ENCODE peak calls at places on chromosomes 4 and X, in seven cellular contexts. Q is activated effector memory CD4-positive, alpha-beta T cell treated with anti-CD3 and anti-CD28 coated beads, Interleukin-2, amount 50 U/mL, for 16 hours; A is G401; O is activated naive CD4-positive, alpha-beta T cell treated with anti-CD3 and anti-CD28 coated beads, Interleukin-2, amount 10 ng/mL, durations not matched to agents 7 days and 5 days; U is CD14-positive monocyte; N is mucosa of descending colon; Z is GOT3. X is an unnamed sample.

GRCh38 chrX:17860179-17860780 is 818 bp downstream of the RAI2 start:
- DNase-seq in Z (no peak), Q (no peak), O (peak; percentile 21), U (no peak), N (no peak), A (no peak), X (no peak)

GRCh38 chr4:176601156-176601555 is 191.6 kb downstream of the VEGFC start:
- DNase-seq in Q (no peak), Z (no peak), A (no peak), N (no peak), O (no peak), U (no peak), X (no peak)

GRCh38 chr4:104901438-104901837 is 245.2 kb upstream of the TET2 start:
- DNase-seq in Z (no peak), U (no peak), Q (no peak), O (no peak), A (peak; percentile 34), N (no peak), X (peak; percentile 30)

GRCh38 chr4:80199947-80200346 is 2.6 kb downstream of the PRDM8 start:
- DNase-seq in N (no peak), O (no peak), Q (no peak), Z (no peak), A (no peak), U (no peak), X (no peak)

GRCh38 chr4:36054750-36055467 is 189.4 kb downstream of the ARAP2 start:
- DNase-seq in A (no peak), Z (no peak), U (no peak), Q (no peak), O (no peak), N (no peak), X (no peak)

GRCh38 chrX:102712967-102713677 is 874 bp downstream of the GPRASP2 start:
- DNase-seq in U (no peak), N (no peak), O (no peak), Q (no peak), A (peak; percentile 83), Z (no peak), X (peak; percentile 80)

GRCh38 chr4:60619531-60620305 is 580.4 kb upstream of the ADGRL3 start:
- DNase-seq in A (no peak), Q (no peak), U (no peak), Z (no peak), O (no peak), N (no peak), X (no peak)

GRCh38 chr4:73856518-73856917 is 3.4 kb downstream of the PF4V1 start:
- DNase-seq in U (no peak), Q (no peak), O (no peak), N (no peak), Z (no peak), A (no peak), X (no peak)

GRCh38 chrX:38000706-38001105 is 5.6 kb upstream of the SYTL5 start:
- DNase-seq in A (no peak), Z (no peak), U (no peak), Q (no peak), N (no peak), O (no peak), X (no peak)

GRCh38 chrX:98459669-98460068 is 1576.0 kb downstream of the RPA4 start:
- DNase-seq in N (no peak), U (no peak), O (no peak), Q (no peak), A (no peak), Z (no peak), X (no peak)

GRCh38 chr4:168522829-168523228 is 26.0 kb downstream of the PALLD start:
- DNase-seq in O (no peak), Z (no peak), U (no peak), N (no peak), A (no peak), Q (no peak), X (no peak)

GRCh38 chr4:169791527-169792156 is 33.9 kb upstream of the HPF1 start:
- DNase-seq in U (no peak), Q (peak; percentile 63), A (peak; percentile 40), Z (no peak), O (peak; percentile 26), N (no peak), X (peak; percentile 35)

GRCh38 chr4:184598753-184599491 is 50.3 kb downstream of the CASP3 start:
- DNase-seq in N (no peak), U (no peak), O (no peak), A (no peak), Q (no peak), Z (no peak), X (no peak)

GRCh38 chr4:85474818-85475630 is at the start of gene ARHGAP24:
- DNase-seq in U (peak; percentile 72), O (no peak), Q (no peak), N (peak; percentile 88), A (no peak), Z (peak; percentile 53), X (no peak)

GRCh38 chr4:146059865-146060264 is 115.7 kb upstream of the LSM6 start:
- DNase-seq in O (no peak), N (no peak), A (no peak), U (peak; percentile 56), Z (no peak), Q (no peak), X (no peak)

GRCh38 chr4:15455290-15455689 is 14.4 kb upstream of the CC2D2A start:
- DNase-seq in A (no peak), Z (peak; percentile 9), O (no peak), Q (no peak), U (no peak), N (no peak), X (no peak)

GRCh38 chr4:113743690-113744089 is 17.8 kb downstream of the CAMK2D start:
- DNase-seq in N (no peak), U (no peak), Q (no peak), Z (no peak), O (no peak), A (no peak), X (no peak)

GRCh38 chr4:102342404-102343074 is 2.7 kb downstream of the SLC39A8 start:
- DNase-seq in O (no peak), U (no peak), Q (no peak), A (no peak), Z (no peak), N (no peak), X (no peak)

GRCh38 chr4:130812117-130812765 is 1716.3 kb downstream of the C4orf33 start:
- DNase-seq in O (no peak), Q (no peak), U (no peak), Z (no peak), A (no peak), N (no peak), X (no peak)

GRCh38 chr4:54392459-54392858 is 163.4 kb downstream of the PDGFRA start:
- DNase-seq in U (no peak), O (no peak), Q (no peak), Z (no peak), A (no peak), N (no peak), X (no peak)

GRCh38 chrX:14997271-14997670 is 124.0 kb downstream of the MOSPD2 start:
- DNase-seq in Q (no peak), O (no peak), N (no peak), Z (no peak), A (no peak), U (no peak), X (no peak)

GRCh38 chr4:102076622-102077021 is 268.7 kb downstream of the SLC39A8 start:
- DNase-seq in O (no peak), U (no peak), N (no peak), Q (no peak), A (no peak), Z (no peak), X (no peak)

GRCh38 chrX:131812847-131813825 is 210.0 kb upstream of the STK26 start:
- DNase-seq in N (no peak), Q (peak; percentile 84), Z (no peak), A (no peak), U (peak; percentile 72), O (peak; percentile 83), X (peak; percentile 3)

GRCh38 chr4:69025191-69025998 is 70.9 kb upstream of the UGT2B7 start:
- DNase-seq in Z (no peak), A (no peak), U (no peak), N (no peak), O (no peak), Q (no peak), X (peak; percentile 8)

GRCh38 chr4:89334311-89334710 is 26.7 kb upstream of the GPRIN3 start:
- DNase-seq in O (no peak), Z (no peak), A (no peak), Q (no peak), N (no peak), U (no peak), X (no peak)

GRCh38 chr4:122819708-122820449 is 6.8 kb upstream of the FGF2 start:
- DNase-seq in A (no peak), N (no peak), Z (no peak), U (no peak), Q (no peak), O (no peak), X (no peak)

GRCh38 chrX:46589977-46590723 is 16.6 kb downstream of the CHST7 start:
- DNase-seq in Q (no peak), A (no peak), Z (no peak), U (no peak), N (no peak), O (no peak), X (no peak)

GRCh38 chrX:68273887-68274286 is 159.4 kb downstream of the OPHN1 start:
- DNase-seq in N (no peak), O (no peak), A (no peak), U (no peak), Z (no peak), Q (no peak), X (no peak)

GRCh38 chrX:136525738-136526606 is 6.0 kb upstream of the VGLL1 start:
- DNase-seq in A (peak; percentile 23), Q (no peak), O (no peak), N (no peak), Z (no peak), U (no peak), X (peak; percentile 6)

GRCh38 chr4:7806080-7806630 is 133.5 kb downstream of the AFAP1 start:
- DNase-seq in A (peak; percentile 24), Q (no peak), O (no peak), U (no peak), N (peak; percentile 73), Z (no peak), X (peak; percentile 18)

GRCh38 chrX:43068639-43069038 is 290.7 kb upstream of the PPP1R2C start:
- DNase-seq in A (no peak), N (no peak), Z (no peak), Q (no peak), U (no peak), O (no peak), X (no peak)

GRCh38 chrX:14616301-14616700 is 87.0 kb downstream of the GLRA2 start:
- DNase-seq in Z (no peak), Q (no peak), O (no peak), A (peak; percentile 56), U (no peak), N (no peak), X (peak; percentile 36)

GRCh38 chr4:120850048-120850599 is 72.4 kb downstream of the PRDM5 start:
- DNase-seq in N (no peak), Z (no peak), Q (no peak), U (no peak), A (no peak), O (no peak), X (no peak)

GRCh38 chr4:19711871-19712270 is 539.8 kb upstream of the SLIT2 start:
- DNase-seq in U (no peak), Q (no peak), N (no peak), A (no peak), O (no peak), Z (no peak), X (no peak)

GRCh38 chr4:54225671-54226398 is 3.3 kb upstream of the PDGFRA start:
- DNase-seq in O (no peak), Z (no peak), A (no peak), U (no peak), Q (no peak), N (no peak), X (no peak)

GRCh38 chr4:21790437-21791029 is 158.0 kb downstream of the KCNIP4 start:
- DNase-seq in A (peak; percentile 79), Q (no peak), U (no peak), O (no peak), N (no peak), Z (no peak), X (peak; percentile 78)

GRCh38 chrX:97290199-97290598 is 406.5 kb downstream of the RPA4 start:
- DNase-seq in N (no peak), O (no peak), A (no peak), U (no peak), Z (no peak), Q (no peak), X (no peak)

X was measured in cerebellar cortex.